ENCODE peak calls at places on chromosomes 12 and 14, in ten cellular contexts. F is ovary, O is small intestine, N is esophagus muscularis mucosa, Z is right atrium auricular region, Y is colonic mucosa, H is BE2C, U is kidney, I is right cardiac atrium, W is uterus. K is an unnamed sample. For H3K4me1, the result is how much of the 10 kb centered on the place peaks cover.

GRCh38 chr14:57502581-57503254 is 9.1 kb upstream of the CCDC198 start:
- DNase-seq in F (peak), O (no peak), N (no peak), Z (no peak), Y (no peak), H (no peak), U (no peak), I (peak), W (no peak), K (no peak)

GRCh38 chr14:74661726-74662450 is 49.9 kb upstream of the LTBP2 start:
- DNase-seq in F (no peak), O (no peak), N (no peak), Z (peak), Y (no peak), H (no peak), U (no peak), I (peak), W (peak), K (no peak)

GRCh38 chr14:77786148-77786547 is 13.8 kb upstream of the ADCK1 start:
- DNase-seq in F (no peak), O (no peak), N (no peak), Z (no peak), Y (no peak), H (no peak), U (no peak), I (no peak), W (no peak), K (no peak)

GRCh38 chr12:43636706-43637105 is 84.7 kb upstream of the ADAMTS20 start:
- DNase-seq in F (no peak), O (no peak), N (no peak), Z (no peak), Y (no peak), H (no peak), U (no peak), I (no peak), W (no peak), K (no peak)

GRCh38 chr14:51097287-51097686 is 2.4 kb upstream of the TRIM9 start:
- DNase-seq in F (no peak), O (no peak), N (no peak), Z (no peak), Y (no peak), H (no peak), U (no peak), I (no peak), W (no peak), K (no peak)

GRCh38 chr12:132465269-132466190 is 24.4 kb upstream of the FBRSL1 start:
- DNase-seq in F (no peak), O (no peak), N (no peak), Z (no peak), Y (no peak), H (peak), U (peak), I (peak), W (no peak), K (no peak)

GRCh38 chr12:74285773-74286172 is 251.9 kb upstream of the ATXN7L3B start:
- DNase-seq in F (no peak), O (no peak), N (no peak), Z (no peak), Y (no peak), H (no peak), U (no peak), I (no peak), W (no peak), K (no peak)

GRCh38 chr14:93302688-93303581 is 29.9 kb downstream of the BTBD7 start:
- DNase-seq in F (no peak), O (no peak), N (no peak), Z (no peak), Y (no peak), H (no peak), U (no peak), I (no peak), W (no peak), K (no peak)

GRCh38 chr14:97458302-97459137 is 661.3 kb downstream of the VRK1 start:
- DNase-seq in F (no peak), O (peak), N (no peak), Z (no peak), Y (peak), H (no peak), U (peak), I (peak), W (peak), K (no peak)

GRCh38 chr12:120225200-120225558 is 24.3 kb upstream of the RPLP0 start:
- DNase-seq in F (no peak), O (peak), N (no peak), Z (no peak), Y (no peak), H (no peak), U (no peak), I (no peak), W (no peak), K (no peak)

GRCh38 chr12:106987846-106988245 is 900 bp upstream of the MTERF2 start:
- DNase-seq in F (no peak), O (no peak), N (no peak), Z (no peak), Y (no peak), H (no peak), U (no peak), I (no peak), W (no peak), K (no peak)

GRCh38 chr12:117141097-117141898 is 42.1 kb upstream of the TESC start:
- DNase-seq in F (no peak), O (no peak), N (no peak), Z (no peak), Y (no peak), H (no peak), U (no peak), I (no peak), W (no peak), K (no peak)

GRCh38 chr14:23362200-23362599 is 2.8 kb downstream of the EFS start:
- DNase-seq in F (no peak), O (no peak), N (no peak), Z (no peak), Y (no peak), H (no peak), U (no peak), I (no peak), W (no peak), K (no peak)

GRCh38 chr14:102235275-102235897 is 69.6 kb downstream of the MOK start:
- DNase-seq in F (peak), O (peak), N (no peak), Z (peak), Y (peak), H (peak), U (peak), I (peak), W (peak), K (peak)

GRCh38 chr12:32126720-32127119 is 20.1 kb downstream of the BICD1 start:
- DNase-seq in F (no peak), O (no peak), N (no peak), Z (no peak), Y (no peak), H (no peak), U (no peak), I (no peak), W (no peak), K (no peak)

GRCh38 chr14:68509188-68509953 is 283.5 kb downstream of the ZFP36L1 start:
- DNase-seq in F (no peak), O (no peak), N (no peak), Z (peak), Y (no peak), H (no peak), U (no peak), I (no peak), W (no peak), K (no peak)

GRCh38 chr14:68506645-68507405 is 286.0 kb downstream of the ZFP36L1 start:
- DNase-seq in F (no peak), O (peak), N (no peak), Z (no peak), Y (no peak), H (no peak), U (no peak), I (no peak), W (no peak), K (no peak)

GRCh38 chr14:68508581-68508980 is 284.3 kb downstream of the ZFP36L1 start:
- DNase-seq in F (no peak), O (no peak), N (no peak), Z (no peak), Y (no peak), H (no peak), U (no peak), I (no peak), W (no peak), K (no peak)

GRCh38 chr14:68506021-68506644 is 286.7 kb downstream of the ZFP36L1 start:
- DNase-seq in F (no peak), O (no peak), N (no peak), Z (no peak), Y (no peak), H (no peak), U (no peak), I (peak), W (no peak), K (peak)

GRCh38 chr14:68507544-68508081 is 285.3 kb downstream of the ZFP36L1 start:
- DNase-seq in F (no peak), O (peak), N (no peak), Z (no peak), Y (no peak), H (no peak), U (no peak), I (no peak), W (no peak), K (no peak)
- H3K4me1 ChIP-seq in F (under half), O (under half), N (half or more), Z (under half), Y (under half), H (under half), U (under half), I (under half), W (under half), K (under half)

GRCh38 chr12:93306636-93307035 is 71.1 kb upstream of the NUDT4 start:
- DNase-seq in F (no peak), O (no peak), N (no peak), Z (no peak), Y (no peak), H (no peak), U (no peak), I (no peak), W (no peak), K (no peak)
- H3K4me3 ChIP-seq in F (no peak), O (no peak), N (no peak), Z (no peak), Y (no peak), H (no peak), U (no peak), I (no peak), W (no peak), K (no peak)

DNA sequence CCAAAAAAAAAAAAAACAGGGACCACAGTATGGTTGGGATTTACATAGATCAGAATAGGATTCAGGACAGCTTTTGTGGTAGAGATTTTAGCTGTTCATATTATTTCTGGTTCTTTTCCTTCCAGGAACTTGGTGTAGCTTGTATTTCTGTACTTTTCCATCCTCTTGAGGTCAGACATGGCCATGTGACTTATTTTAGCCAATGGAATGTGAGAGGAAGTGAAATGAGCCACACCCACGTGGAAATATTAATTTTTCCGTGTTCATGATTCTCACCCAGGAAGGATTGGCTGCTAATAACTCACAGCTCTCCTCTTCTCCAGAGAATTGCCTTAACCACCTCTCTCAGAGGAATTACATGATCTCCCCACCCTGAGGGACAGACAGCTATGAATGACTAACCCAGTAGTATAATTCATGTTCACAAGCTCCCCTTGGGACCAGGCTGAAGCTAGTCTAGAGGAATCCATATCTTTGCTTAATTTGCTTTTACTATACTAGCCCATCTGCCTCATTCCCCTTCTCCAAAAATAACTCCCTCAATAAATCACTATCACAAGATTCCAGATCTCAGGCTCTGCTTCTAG is 340.4 kb downstream of the NUAK1 start:
- DNase-seq in F (no peak), O (no peak), N (no peak), Z (no peak), Y (no peak), H (no peak), U (no peak), I (no peak), W (no peak), K (no peak)
- H3K4me1 ChIP-seq in F (under half), O (under half), N (under half), Z (under half), Y (under half), H (under half), U (under half), I (under half), W (under half), K (under half)

GRCh38 chr12:21655594-21655993 is 2.0 kb downstream of the LDHB start:
- DNase-seq in F (no peak), O (no peak), N (no peak), Z (no peak), Y (no peak), H (no peak), U (no peak), I (no peak), W (no peak), K (no peak)
- H3K4me3 ChIP-seq in F (no peak), O (no peak), N (no peak), Z (peak), Y (no peak), H (peak), U (peak), I (peak), W (no peak), K (no peak)

GRCh38 chr12:96196781-96197180 is 2.6 kb downstream of the ELK3 start:
- DNase-seq in F (no peak), O (no peak), N (no peak), Z (no peak), Y (no peak), H (no peak), U (no peak), I (no peak), W (no peak), K (no peak)
- H3K4me1 ChIP-seq in F (under half), O (under half), N (under half), Z (under half), Y (under half), H (under half), U (under half), I (under half), W (under half), K (under half)

GRCh38 chr12:130819248-130819576 is 19.8 kb downstream of the STX2 start:
- DNase-seq in F (no peak), O (no peak), N (no peak), Z (no peak), Y (no peak), H (no peak), U (no peak), I (no peak), W (no peak), K (no peak)

GRCh38 chr12:130817804-130818203 is 21.2 kb downstream of the STX2 start:
- DNase-seq in F (no peak), O (no peak), N (no peak), Z (no peak), Y (no peak), H (no peak), U (no peak), I (no peak), W (no peak), K (no peak)

GRCh38 chr12:130819681-130820080 is 19.4 kb downstream of the STX2 start:
- DNase-seq in F (no peak), O (no peak), N (no peak), Z (no peak), Y (no peak), H (no peak), U (no peak), I (no peak), W (no peak), K (no peak)

GRCh38 chr12:130816055-130816454 is 23.0 kb downstream of the STX2 start:
- DNase-seq in F (no peak), O (no peak), N (no peak), Z (no peak), Y (no peak), H (peak), U (no peak), I (no peak), W (no peak), K (no peak)

DNA sequence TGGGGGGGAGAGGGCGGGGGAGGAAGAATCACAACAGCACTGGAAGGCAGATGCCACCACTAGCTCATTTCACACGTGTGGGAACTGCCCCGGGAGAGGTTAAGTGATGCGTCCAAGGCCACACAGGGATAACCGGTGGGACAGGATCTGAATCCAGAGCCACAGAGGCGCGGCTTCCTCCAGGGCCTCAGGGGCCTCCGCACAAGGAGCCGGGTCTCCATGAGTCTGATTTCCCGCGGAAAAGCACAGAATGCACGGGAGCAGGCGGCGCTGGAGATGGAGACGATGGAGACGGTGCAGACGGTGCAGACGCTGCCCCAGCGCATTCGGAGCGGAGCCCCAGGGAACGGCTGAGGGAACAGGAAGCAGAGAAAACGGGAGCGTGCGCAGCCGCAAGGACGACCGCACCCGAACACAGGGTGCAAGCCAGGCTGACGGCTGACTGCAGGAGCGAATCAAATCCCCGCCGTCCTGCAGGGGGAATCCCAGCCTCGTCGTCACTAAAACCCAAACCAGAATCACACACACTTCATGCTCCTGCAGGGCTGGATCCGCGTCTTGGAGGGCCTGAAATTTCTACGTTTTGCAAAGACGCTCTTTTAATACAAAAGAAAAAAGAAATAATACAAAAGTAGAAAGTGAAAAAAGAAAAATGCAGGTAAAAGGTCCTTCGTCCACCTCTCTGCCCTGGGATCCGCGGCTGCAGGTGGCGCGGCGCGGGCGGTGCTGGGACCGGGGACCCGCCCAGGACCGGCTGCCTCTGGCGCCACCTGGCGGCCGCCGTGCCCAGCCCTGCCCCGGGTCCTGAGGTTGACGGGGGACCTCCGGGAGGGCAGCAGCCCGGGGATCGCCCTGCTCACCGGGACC is 20.4 kb downstream of the STX2 start:
- DNase-seq in F (peak), O (peak), N (no peak), Z (no peak), Y (peak), H (peak), U (peak), I (peak), W (peak), K (no peak)
- H3K4me3 ChIP-seq in F (peak), O (peak), N (peak), Z (peak), Y (peak), H (peak), U (peak), I (peak), W (peak), K (no peak)

GRCh38 chr14:59355101-59355500 is 110.1 kb downstream of the GPR135 start:
- DNase-seq in F (no peak), O (no peak), N (no peak), Z (no peak), Y (no peak), H (no peak), U (no peak), I (no peak), W (no peak), K (no peak)
- H3K4me1 ChIP-seq in F (under half), O (under half), N (half or more), Z (half or more), Y (under half), H (under half), U (under half), I (under half), W (under half), K (under half)

GRCh38 chr12:47602330-47602729 is 103.5 kb downstream of the RPAP3 start:
- DNase-seq in F (no peak), O (no peak), N (no peak), Z (no peak), Y (no peak), H (no peak), U (no peak), I (no peak), W (no peak), K (no peak)
- H3K4me3 ChIP-seq in F (no peak), O (no peak), N (no peak), Z (no peak), Y (no peak), H (no peak), U (no peak), I (no peak), W (no peak), K (no peak)

GRCh38 chr14:54609576-54609975 is 42.6 kb downstream of the SAMD4A start:
- DNase-seq in F (no peak), O (no peak), N (no peak), Z (no peak), Y (no peak), H (no peak), U (no peak), I (no peak), W (no peak), K (no peak)
- H3K4me1 ChIP-seq in F (under half), O (under half), N (under half), Z (under half), Y (under half), H (under half), U (under half), I (under half), W (under half), K (under half)

K was measured in SJSA1.